ENCODE peak calls at places on chromosomes 13 and 19, in ten cellular contexts. One of them, this sample, is unnamed.

GRCh38 chr19:36449059-36449670 is 30.7 kb upstream of the ZFP82 start:
- DNase-seq in Calu3: no peak
- DNase-seq in HFF-Myc: no peak
- DNase-seq in left ventricle myocardium inferior: no peak
- DNase-seq in testis: no peak
- DNase-seq in astrocyte: no peak
- DNase-seq in fibroblast of pulmonary artery: no peak
- DNase-seq in progenitor cell of endocrine pancreas: no peak
- DNase-seq in GM12878: no peak
- DNase-seq in CD8-positive, alpha-beta T cell: no peak
- DNase-seq in this sample: no peak

GRCh38 chr13:85287528-85287927 is 511.7 kb downstream of the SLITRK6 start:
- DNase-seq in fibroblast of pulmonary artery: no peak
- DNase-seq in progenitor cell of endocrine pancreas: no peak
- DNase-seq in Calu3: no peak
- DNase-seq in testis: no peak
- DNase-seq in CD8-positive, alpha-beta T cell: no peak
- DNase-seq in astrocyte: no peak
- DNase-seq in left ventricle myocardium inferior: no peak
- DNase-seq in GM12878: no peak
- DNase-seq in HFF-Myc: no peak
- DNase-seq in this sample: no peak

GRCh38 chr19:58252102-58252685 is 23.5 kb downstream of the ZNF544 start:
- DNase-seq in Calu3: no peak
- DNase-seq in testis: no peak
- DNase-seq in HFF-Myc: no peak
- DNase-seq in fibroblast of pulmonary artery: no peak
- DNase-seq in progenitor cell of endocrine pancreas: no peak
- DNase-seq in CD8-positive, alpha-beta T cell: no peak
- DNase-seq in GM12878: no peak
- DNase-seq in astrocyte: no peak
- DNase-seq in left ventricle myocardium inferior: no peak
- DNase-seq in this sample: no peak

GRCh38 chr19:21117041-21117907 is 24.6 kb upstream of the ZNF431 start:
- DNase-seq in testis: no peak
- DNase-seq in Calu3: no peak
- DNase-seq in left ventricle myocardium inferior: no peak
- DNase-seq in fibroblast of pulmonary artery: no peak
- DNase-seq in astrocyte: peak
- DNase-seq in CD8-positive, alpha-beta T cell: no peak
- DNase-seq in HFF-Myc: no peak
- DNase-seq in progenitor cell of endocrine pancreas: no peak
- DNase-seq in GM12878: no peak
- DNase-seq in this sample: no peak

GRCh38 chr13:36358352-36358751 is 12.2 kb upstream of the SPART start:
- DNase-seq in left ventricle myocardium inferior: no peak
- DNase-seq in fibroblast of pulmonary artery: no peak
- DNase-seq in astrocyte: no peak
- DNase-seq in HFF-Myc: no peak
- DNase-seq in GM12878: no peak
- DNase-seq in testis: no peak
- DNase-seq in CD8-positive, alpha-beta T cell: no peak
- DNase-seq in progenitor cell of endocrine pancreas: no peak
- DNase-seq in Calu3: no peak
- DNase-seq in this sample: no peak

GRCh38 chr13:114146629-114147028 is 14.2 kb upstream of the RASA3 start:
- DNase-seq in left ventricle myocardium inferior: no peak
- DNase-seq in astrocyte: no peak
- DNase-seq in CD8-positive, alpha-beta T cell: no peak
- DNase-seq in progenitor cell of endocrine pancreas: no peak
- DNase-seq in fibroblast of pulmonary artery: no peak
- DNase-seq in GM12878: no peak
- DNase-seq in Calu3: no peak
- DNase-seq in testis: no peak
- DNase-seq in HFF-Myc: no peak
- DNase-seq in this sample: no peak

GRCh38 chr19:55467236-55468053 is 2.9 kb upstream of the C19orf85 start:
- DNase-seq in Calu3: peak
- DNase-seq in GM12878: no peak
- DNase-seq in left ventricle myocardium inferior: peak
- DNase-seq in testis: peak
- DNase-seq in astrocyte: no peak
- DNase-seq in progenitor cell of endocrine pancreas: peak
- DNase-seq in HFF-Myc: no peak
- DNase-seq in fibroblast of pulmonary artery: peak
- DNase-seq in CD8-positive, alpha-beta T cell: peak
- DNase-seq in this sample: peak

GRCh38 chr19:8393871-8394250 is 3.7 kb downstream of the RAB11B start:
- DNase-seq in left ventricle myocardium inferior: no peak
- DNase-seq in astrocyte: no peak
- DNase-seq in GM12878: no peak
- DNase-seq in HFF-Myc: no peak
- DNase-seq in testis: no peak
- DNase-seq in progenitor cell of endocrine pancreas: no peak
- DNase-seq in CD8-positive, alpha-beta T cell: no peak
- DNase-seq in fibroblast of pulmonary artery: no peak
- DNase-seq in Calu3: no peak
- DNase-seq in this sample: no peak

GRCh38 chr13:86741762-86742285 is 929.3 kb upstream of the SLITRK5 start:
- DNase-seq in CD8-positive, alpha-beta T cell: no peak
- DNase-seq in left ventricle myocardium inferior: no peak
- DNase-seq in fibroblast of pulmonary artery: no peak
- DNase-seq in testis: no peak
- DNase-seq in HFF-Myc: no peak
- DNase-seq in Calu3: no peak
- DNase-seq in astrocyte: no peak
- DNase-seq in GM12878: no peak
- DNase-seq in progenitor cell of endocrine pancreas: no peak
- DNase-seq in this sample: no peak

GRCh38 chr13:39952244-39953233 is 297.1 kb downstream of the COG6 start:
- DNase-seq in progenitor cell of endocrine pancreas: no peak
- DNase-seq in GM12878: no peak
- DNase-seq in Calu3: no peak
- DNase-seq in fibroblast of pulmonary artery: peak
- DNase-seq in HFF-Myc: peak
- DNase-seq in testis: no peak
- DNase-seq in astrocyte: peak
- DNase-seq in CD8-positive, alpha-beta T cell: no peak
- DNase-seq in left ventricle myocardium inferior: no peak
- DNase-seq in this sample: no peak

GRCh38 chr13:102881819-102882686 is 36.2 kb downstream of the ERCC5 start:
- DNase-seq in Calu3: no peak
- DNase-seq in HFF-Myc: no peak
- DNase-seq in progenitor cell of endocrine pancreas: no peak
- DNase-seq in astrocyte: no peak
- DNase-seq in left ventricle myocardium inferior: no peak
- DNase-seq in testis: no peak
- DNase-seq in fibroblast of pulmonary artery: no peak
- DNase-seq in CD8-positive, alpha-beta T cell: no peak
- DNase-seq in GM12878: no peak
- DNase-seq in this sample: no peak

GRCh38 chr13:73290844-73291243 is 232.0 kb downstream of the KLF5 start:
- DNase-seq in HFF-Myc: no peak
- DNase-seq in GM12878: no peak
- DNase-seq in fibroblast of pulmonary artery: no peak
- DNase-seq in astrocyte: no peak
- DNase-seq in Calu3: no peak
- DNase-seq in progenitor cell of endocrine pancreas: no peak
- DNase-seq in testis: no peak
- DNase-seq in left ventricle myocardium inferior: no peak
- DNase-seq in CD8-positive, alpha-beta T cell: no peak
- DNase-seq in this sample: no peak

GRCh38 chr19:10137751-10138682 is 18.3 kb upstream of the EIF3G start:
- DNase-seq in left ventricle myocardium inferior: no peak
- DNase-seq in HFF-Myc: no peak
- DNase-seq in progenitor cell of endocrine pancreas: no peak
- DNase-seq in GM12878: no peak
- DNase-seq in Calu3: no peak
- DNase-seq in fibroblast of pulmonary artery: no peak
- DNase-seq in CD8-positive, alpha-beta T cell: no peak
- DNase-seq in testis: no peak
- DNase-seq in astrocyte: no peak
- DNase-seq in this sample: no peak

GRCh38 chr13:80100636-80101035 is 240.3 kb downstream of the SPRY2 start:
- DNase-seq in HFF-Myc: no peak
- DNase-seq in testis: no peak
- DNase-seq in GM12878: no peak
- DNase-seq in left ventricle myocardium inferior: no peak
- DNase-seq in astrocyte: peak
- DNase-seq in CD8-positive, alpha-beta T cell: no peak
- DNase-seq in progenitor cell of endocrine pancreas: no peak
- DNase-seq in fibroblast of pulmonary artery: peak
- DNase-seq in Calu3: no peak
- DNase-seq in this sample: no peak

GRCh38 chr13:26343816-26344215 is 89.9 kb downstream of the CDK8 start:
- DNase-seq in progenitor cell of endocrine pancreas: no peak
- DNase-seq in left ventricle myocardium inferior: no peak
- DNase-seq in CD8-positive, alpha-beta T cell: no peak
- DNase-seq in GM12878: no peak
- DNase-seq in HFF-Myc: no peak
- DNase-seq in Calu3: no peak
- DNase-seq in fibroblast of pulmonary artery: no peak
- DNase-seq in testis: no peak
- DNase-seq in astrocyte: no peak
- DNase-seq in this sample: no peak

DNA sequence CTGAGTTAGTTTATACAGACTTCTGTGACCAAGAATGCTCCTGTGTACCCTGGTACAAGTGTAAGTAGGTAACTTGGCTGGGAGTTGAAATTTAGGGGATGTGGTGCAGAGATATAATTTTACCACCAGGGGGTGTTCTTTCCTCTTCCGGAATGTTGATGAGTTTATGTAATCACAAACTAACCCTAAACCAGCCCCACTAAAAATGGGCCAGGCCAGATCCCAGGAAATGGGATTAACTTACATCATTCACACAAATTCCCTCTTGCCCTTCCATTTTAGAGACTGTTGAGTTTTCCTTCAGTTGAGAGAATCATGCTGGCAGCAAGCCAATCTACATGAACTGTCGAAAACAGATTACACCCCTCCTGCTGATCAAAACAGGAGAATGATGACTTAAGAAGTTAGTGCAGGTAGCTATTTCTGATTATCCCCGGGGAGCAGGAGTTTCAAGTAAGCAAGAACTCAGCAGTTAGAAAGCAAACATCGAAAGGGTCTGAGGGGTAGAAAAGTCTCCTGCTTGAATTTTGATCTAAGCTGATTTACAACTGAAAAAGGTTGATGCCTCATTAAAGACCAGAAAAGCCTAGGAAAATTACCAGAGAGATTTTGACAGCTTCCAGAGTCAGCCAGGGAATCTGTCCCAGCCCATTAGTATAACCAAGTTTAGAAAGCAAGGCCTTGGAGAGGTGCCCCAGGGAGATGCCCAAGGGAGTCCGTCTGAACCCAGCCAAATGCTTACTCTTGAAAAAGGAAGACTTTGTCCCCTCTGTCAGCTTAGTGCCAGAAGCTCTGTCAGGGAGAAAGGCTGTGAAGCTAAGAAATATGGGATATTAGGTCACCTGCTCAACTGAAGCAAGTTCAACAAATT is 32.3 kb upstream of the MED4 start:
- DNase-seq in HFF-Myc: peak
- DNase-seq in fibroblast of pulmonary artery: peak
- DNase-seq in GM12878: peak
- DNase-seq in Calu3: peak
- DNase-seq in left ventricle myocardium inferior: peak
- DNase-seq in progenitor cell of endocrine pancreas: no peak
- DNase-seq in testis: peak
- DNase-seq in astrocyte: peak
- DNase-seq in CD8-positive, alpha-beta T cell: peak
- DNase-seq in this sample: no peak
- TF ChIP-seq CTCF in HFF-Myc: peak
- TF ChIP-seq CTCF in fibroblast of pulmonary artery: peak
- TF ChIP-seq CTCF in GM12878: peak
- TF ChIP-seq CTCF in Calu3: peak
- TF ChIP-seq CTCF in left ventricle myocardium inferior: peak
- TF ChIP-seq CTCF in progenitor cell of endocrine pancreas: peak
- TF ChIP-seq CTCF in testis: peak
- TF ChIP-seq CTCF in astrocyte: peak
- TF ChIP-seq CTCF in CD8-positive, alpha-beta T cell: peak
- TF ChIP-seq CTCF in this sample: peak

GRCh38 chr19:11659612-11660011 is 62.3 kb downstream of the ZNF627 start:
- DNase-seq in fibroblast of pulmonary artery: peak
- DNase-seq in CD8-positive, alpha-beta T cell: no peak
- DNase-seq in Calu3: no peak
- DNase-seq in progenitor cell of endocrine pancreas: no peak
- DNase-seq in GM12878: no peak
- DNase-seq in testis: no peak
- DNase-seq in left ventricle myocardium inferior: no peak
- DNase-seq in astrocyte: no peak
- DNase-seq in HFF-Myc: no peak
- DNase-seq in this sample: no peak
- TF ChIP-seq CTCF in fibroblast of pulmonary artery: peak
- TF ChIP-seq CTCF in CD8-positive, alpha-beta T cell: no peak
- TF ChIP-seq CTCF in Calu3: no peak
- TF ChIP-seq CTCF in progenitor cell of endocrine pancreas: peak
- TF ChIP-seq CTCF in GM12878: peak
- TF ChIP-seq CTCF in testis: no peak
- TF ChIP-seq CTCF in left ventricle myocardium inferior: peak
- TF ChIP-seq CTCF in astrocyte: peak
- TF ChIP-seq CTCF in HFF-Myc: no peak
- TF ChIP-seq CTCF in this sample: no peak

GRCh38 chr19:30651066-30651465 is 278.9 kb downstream of the ZNF536 start:
- DNase-seq in HFF-Myc: no peak
- DNase-seq in CD8-positive, alpha-beta T cell: no peak
- DNase-seq in left ventricle myocardium inferior: no peak
- DNase-seq in Calu3: no peak
- DNase-seq in testis: no peak
- DNase-seq in astrocyte: no peak
- DNase-seq in fibroblast of pulmonary artery: no peak
- DNase-seq in GM12878: no peak
- DNase-seq in progenitor cell of endocrine pancreas: no peak
- DNase-seq in this sample: no peak
- TF ChIP-seq CTCF in HFF-Myc: no peak
- TF ChIP-seq CTCF in CD8-positive, alpha-beta T cell: no peak
- TF ChIP-seq CTCF in left ventricle myocardium inferior: no peak
- TF ChIP-seq CTCF in Calu3: no peak
- TF ChIP-seq CTCF in testis: no peak
- TF ChIP-seq CTCF in astrocyte: no peak
- TF ChIP-seq CTCF in fibroblast of pulmonary artery: no peak
- TF ChIP-seq CTCF in GM12878: no peak
- TF ChIP-seq CTCF in progenitor cell of endocrine pancreas: no peak
- TF ChIP-seq CTCF in this sample: no peak

DNA sequence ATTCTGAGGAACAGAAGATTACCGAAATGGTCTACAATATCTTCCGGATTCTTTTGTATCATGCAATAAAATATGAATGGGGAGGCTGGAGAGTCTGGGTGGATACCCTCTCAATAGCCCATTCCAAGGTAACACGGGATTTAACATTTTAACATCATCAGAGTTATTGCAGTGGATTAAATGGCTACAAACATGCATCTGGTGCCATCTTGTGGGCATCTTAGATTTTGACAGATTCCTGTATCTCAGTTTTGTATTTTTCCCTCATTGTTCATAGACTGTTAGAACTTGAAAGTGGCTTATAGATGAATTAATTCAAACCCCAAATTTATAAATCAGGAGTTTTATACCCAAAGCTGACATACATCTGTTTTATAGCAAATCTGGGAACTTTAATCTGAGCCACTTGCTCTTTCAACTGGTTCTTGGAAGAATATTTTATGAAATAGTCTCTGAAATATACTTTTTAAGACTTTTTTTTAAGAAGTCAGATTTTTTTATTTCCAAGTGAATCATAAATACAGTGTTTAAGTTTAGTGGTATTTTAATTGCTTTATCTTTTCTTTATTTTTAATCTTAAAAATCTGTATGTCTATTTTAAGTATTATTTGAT is 215.2 kb downstream of the NBEA start:
- DNase-seq in left ventricle myocardium inferior: no peak
- DNase-seq in testis: peak
- DNase-seq in HFF-Myc: peak
- DNase-seq in Calu3: peak
- DNase-seq in fibroblast of pulmonary artery: peak
- DNase-seq in GM12878: peak
- DNase-seq in astrocyte: peak
- DNase-seq in progenitor cell of endocrine pancreas: peak
- DNase-seq in CD8-positive, alpha-beta T cell: no peak
- DNase-seq in this sample: no peak
- TF ChIP-seq CTCF in left ventricle myocardium inferior: peak
- TF ChIP-seq CTCF in testis: no peak
- TF ChIP-seq CTCF in HFF-Myc: peak
- TF ChIP-seq CTCF in Calu3: peak
- TF ChIP-seq CTCF in fibroblast of pulmonary artery: peak
- TF ChIP-seq CTCF in GM12878: peak
- TF ChIP-seq CTCF in astrocyte: peak
- TF ChIP-seq CTCF in progenitor cell of endocrine pancreas: peak
- TF ChIP-seq CTCF in CD8-positive, alpha-beta T cell: peak
- TF ChIP-seq CTCF in this sample: no peak

This sample was measured in omental fat pad.